ENCODE peak calls at places on chromosome 2, in seven cellular contexts. H is ecto neural progenitor cell; O is memory B cell; F is left lobe of liver; R is activated CD4-positive, alpha-beta T cell treated with anti-CD3 and anti-CD28 coated beads, Interleukin-2, amount 50 U/mL, for 48 hours; Y is NCI-H345; P is SJSA1. E is an unnamed sample.

GRCh38 chr2:148812306-148812705 is 62.7 kb upstream of the KIF5C start:
- DNase-seq in H (no peak), O (no peak), F (no peak), R (no peak), Y (no peak), P (no peak), E (no peak)

GRCh38 chr2:147636888-147637270 is 207.9 kb upstream of the ACVR2A start:
- DNase-seq in H (no peak), O (no peak), F (no peak), R (no peak), Y (no peak), P (no peak), E (no peak)

GRCh38 chr2:64698668-64699444 is 45.1 kb upstream of the SERTAD2 start:
- DNase-seq in H (no peak), O (no peak), F (no peak), R (no peak), Y (no peak), P (no peak), E (peak)

GRCh38 chr2:86305195-86305975 is 32.0 kb downstream of the REEP1 start:
- DNase-seq in H (no peak), O (no peak), F (no peak), R (no peak), Y (no peak), P (no peak), E (no peak)

GRCh38 chr2:206456078-206456769 is 12.9 kb downstream of the ADAM23 start:
- DNase-seq in H (no peak), O (no peak), F (no peak), R (no peak), Y (no peak), P (no peak), E (no peak)

GRCh38 chr2:207103132-207103531 is 62.6 kb downstream of the KLF7 start:
- DNase-seq in H (no peak), O (no peak), F (no peak), R (no peak), Y (no peak), P (no peak), E (no peak)

GRCh38 chr2:112629224-112629623 is 16.5 kb upstream of the SLC20A1 start:
- DNase-seq in H (no peak), O (no peak), F (no peak), R (no peak), Y (no peak), P (no peak), E (no peak)

GRCh38 chr2:214695789-214696188 is 113.7 kb downstream of the BARD1 start:
- DNase-seq in H (no peak), O (no peak), F (no peak), R (no peak), Y (no peak), P (no peak), E (no peak)

GRCh38 chr2:130388221-130388907 is 32.5 kb downstream of the PTPN18 start:
- DNase-seq in H (no peak), O (no peak), F (no peak), R (no peak), Y (no peak), P (no peak), E (no peak)

GRCh38 chr2:238875161-238875530 is 27.3 kb downstream of the TWIST2 start:
- DNase-seq in H (peak), O (no peak), F (no peak), R (no peak), Y (no peak), P (no peak), E (no peak)

GRCh38 chr2:215573495-215573894 is 137.6 kb upstream of the FN1 start:
- DNase-seq in H (no peak), O (no peak), F (no peak), R (no peak), Y (no peak), P (no peak), E (no peak)

GRCh38 chr2:24544456-24545115 is 53.5 kb downstream of the NCOA1 start:
- DNase-seq in H (no peak), O (no peak), F (no peak), R (no peak), Y (no peak), P (no peak), E (no peak)

GRCh38 chr2:182584462-182584861 is 131.6 kb upstream of the DNAJC10 start:
- DNase-seq in H (no peak), O (no peak), F (no peak), R (no peak), Y (no peak), P (no peak), E (no peak)

GRCh38 chr2:1972428-1972827 is 228.1 kb upstream of the PXDN start:
- DNase-seq in H (no peak), O (no peak), F (no peak), R (no peak), Y (peak), P (no peak), E (no peak)

GRCh38 chr2:178574789-178575188 is 94.5 kb downstream of the PLEKHA3 start:
- DNase-seq in H (no peak), O (no peak), F (no peak), R (no peak), Y (no peak), P (no peak), E (no peak)

GRCh38 chr2:40455661-40456060 is 3.8 kb upstream of the SLC8A1 start:
- DNase-seq in H (no peak), O (no peak), F (no peak), R (no peak), Y (no peak), P (no peak), E (no peak)

GRCh38 chr2:24859968-24860600 is 60.0 kb downstream of the ADCY3 start:
- DNase-seq in H (no peak), O (no peak), F (no peak), R (no peak), Y (no peak), P (no peak), E (no peak)

GRCh38 chr2:235694721-235695601 is 201.1 kb downstream of the AGAP1 start:
- DNase-seq in H (no peak), O (no peak), F (no peak), R (no peak), Y (no peak), P (no peak), E (no peak)

GRCh38 chr2:220077488-220077887 is 450.1 kb downstream of the SLC4A3 start:
- DNase-seq in H (no peak), O (no peak), F (no peak), R (no peak), Y (no peak), P (no peak), E (no peak)

GRCh38 chr2:195734395-195734794 is 77.4 kb downstream of the SLC39A10 start:
- DNase-seq in H (no peak), O (no peak), F (no peak), R (no peak), Y (no peak), P (no peak), E (no peak)

GRCh38 chr2:127093648-127094210 is 13.2 kb downstream of the BIN1 start:
- DNase-seq in H (no peak), O (no peak), F (no peak), R (no peak), Y (no peak), P (no peak), E (no peak)

GRCh38 chr2:159101755-159102489 is 133.5 kb downstream of the TANC1 start:
- DNase-seq in H (no peak), O (no peak), F (no peak), R (no peak), Y (no peak), P (no peak), E (no peak)

GRCh38 chr2:57882895-57883515 is 163.6 kb upstream of the VRK2 start:
- DNase-seq in H (no peak), O (no peak), F (no peak), R (no peak), Y (peak), P (no peak), E (no peak)

GRCh38 chr2:230795856-230796255 is 68.9 kb upstream of the ITM2C start:
- DNase-seq in H (no peak), O (no peak), F (no peak), R (no peak), Y (no peak), P (no peak), E (no peak)

GRCh38 chr2:60771508-60771907 is 15.4 kb downstream of the PAPOLG start:
- DNase-seq in H (no peak), O (no peak), F (no peak), R (no peak), Y (no peak), P (no peak), E (no peak)

E was measured in GM13977.